ENCODE peak calls at places on chromosome 5, in five cellular contexts. H is brain microvascular endothelial cell, Q is adipocyte, B is upper lobe of right lung, G is astrocyte. P is an unnamed sample. For H3K27me3, the result is how much of the 10 kb centered on the place peaks cover.

GRCh38 chr5:55657443-55657842 is 54.7 kb downstream of the SLC38A9 start:
- DNase-seq in H (no peak), Q (no peak), B (no peak), G (no peak), P (no peak)

GRCh38 chr5:10562202-10563131 is 1.4 kb upstream of the ANKRD33B start:
- DNase-seq in H (no peak), Q (no peak), B (no peak), G (no peak), P (no peak)

GRCh38 chr5:154782326-154782725 is 27.1 kb downstream of the LARP1 start:
- DNase-seq in H (no peak), Q (no peak), B (no peak), G (no peak), P (no peak)

GRCh38 chr5:5886812-5887486 is 464.5 kb downstream of the ICE1 start:
- DNase-seq in H (no peak), Q (no peak), B (peak), G (no peak), P (peak)

GRCh38 chr5:30152431-30152830 is 1041.1 kb upstream of the CDH6 start:
- DNase-seq in H (no peak), Q (no peak), B (no peak), G (no peak), P (no peak)

GRCh38 chr5:10077721-10078551 is 171.8 kb downstream of the ATPSCKMT start:
- DNase-seq in H (no peak), Q (peak), B (no peak), G (peak), P (no peak)

GRCh38 chr5:106127341-106127781 is 1543.4 kb downstream of the EFNA5 start:
- DNase-seq in H (no peak), Q (no peak), B (no peak), G (peak), P (no peak)

GRCh38 chr5:90134892-90135291 is 274.7 kb downstream of the CETN3 start:
- DNase-seq in H (peak), Q (peak), B (no peak), G (peak), P (no peak)

GRCh38 chr5:178981381-178981780 is 13.7 kb downstream of the GRM6 start:
- DNase-seq in H (no peak), Q (no peak), B (no peak), G (no peak), P (no peak)

DNA sequence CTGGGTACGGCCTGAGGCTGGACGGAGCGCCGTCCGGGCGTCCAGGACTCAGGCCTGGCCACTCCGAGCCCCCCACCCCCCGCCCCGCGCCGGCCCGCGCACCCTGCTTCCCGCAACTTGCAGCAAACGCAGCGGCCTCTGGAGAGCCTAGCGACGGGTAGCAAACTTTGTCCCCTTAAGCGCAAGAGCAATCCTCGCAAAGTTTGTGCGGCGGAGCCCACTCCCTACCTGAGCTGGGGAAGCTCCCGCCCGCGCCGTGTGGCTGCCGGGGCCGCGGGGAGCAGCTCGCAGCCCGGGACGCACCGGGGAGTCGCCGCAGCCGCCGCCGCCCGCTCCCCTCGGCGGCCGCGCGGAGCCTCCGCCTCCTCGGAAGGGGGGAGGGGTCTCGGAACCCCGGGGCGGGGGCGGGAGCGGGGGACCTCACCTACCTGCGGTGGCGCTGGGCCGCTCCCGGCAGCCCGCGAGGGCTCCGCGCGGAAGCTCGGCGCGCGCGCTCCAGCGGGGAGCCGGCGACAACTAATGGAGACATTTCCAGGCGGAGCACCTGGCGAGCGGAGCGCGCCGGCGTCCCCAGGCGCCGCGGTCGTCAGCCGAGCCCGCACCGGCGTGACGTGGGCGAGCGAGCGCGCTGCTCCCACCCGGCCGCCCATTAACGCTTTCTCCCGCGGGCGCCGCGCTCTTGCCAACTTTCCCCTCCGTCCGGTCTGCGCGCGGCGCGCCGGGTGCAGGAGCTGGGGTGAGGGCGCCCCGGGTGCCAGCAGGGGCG is 4.1 kb upstream of the IRX4 start:
- DNase-seq in H (no peak), Q (no peak), B (no peak), G (no peak), P (no peak)
- H3K27me3 ChIP-seq in H (half or more), Q (under half), B (half or more), G (under half), P (under half)

DNA sequence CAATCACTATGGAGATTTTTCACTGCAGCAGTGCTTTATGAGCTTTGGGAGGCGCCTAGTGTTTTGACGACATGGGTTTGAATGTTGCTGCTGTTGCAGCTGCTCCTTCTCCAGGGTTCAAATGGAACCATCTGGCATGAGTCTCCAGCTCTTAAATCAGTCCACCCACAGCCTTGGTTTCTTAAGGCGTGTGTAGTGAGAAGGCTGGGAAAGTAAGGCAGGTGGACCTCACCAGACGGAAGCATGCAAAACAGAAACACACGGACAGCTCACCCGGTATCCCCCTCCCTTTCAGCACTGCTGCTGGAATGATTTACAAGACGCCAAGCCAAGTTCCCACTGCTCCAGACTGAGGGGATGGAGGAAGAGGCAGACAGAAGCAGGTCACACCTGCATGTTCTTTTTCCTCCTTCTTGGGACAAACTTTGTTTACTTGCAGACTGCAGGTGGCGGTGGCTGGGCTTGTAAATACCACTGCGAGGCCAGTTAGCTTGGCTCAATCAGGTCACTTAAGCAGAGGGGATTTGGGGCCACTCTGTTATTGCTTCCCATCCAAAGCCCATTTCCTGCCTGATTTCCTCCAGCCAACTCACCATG is 47.4 kb downstream of the ADAM19 start:
- DNase-seq in H (no peak), Q (no peak), B (no peak), G (peak), P (no peak)
- H3K4me3 ChIP-seq in H (no peak), Q (no peak), B (no peak), G (no peak), P (no peak)

GRCh38 chr5:170502692-170503091 is 1.1 kb upstream of the KCNIP1 start:
- DNase-seq in H (no peak), Q (no peak), B (no peak), G (no peak), P (no peak)
- H3K27me3 ChIP-seq in H (under half), Q (half or more), B (under half), G (under half), P (under half)

GRCh38 chr5:142322403-142322746 is 2.4 kb downstream of the SPRY4 start:
- DNase-seq in H (no peak), Q (no peak), B (no peak), G (no peak), P (no peak)
- H3K4me3 ChIP-seq in H (peak), Q (peak), B (peak), G (peak), P (no peak)

GRCh38 chr5:88656196-88656935 is 226.6 kb downstream of the MEF2C start:
- DNase-seq in H (no peak), Q (no peak), B (no peak), G (peak), P (no peak)

GRCh38 chr5:88659529-88660325 is 223.3 kb downstream of the MEF2C start:
- DNase-seq in H (no peak), Q (no peak), B (no peak), G (peak), P (no peak)

GRCh38 chr5:88660326-88660946 is 222.5 kb downstream of the MEF2C start:
- DNase-seq in H (no peak), Q (no peak), B (no peak), G (peak), P (no peak)

GRCh38 chr5:88657166-88657565 is 225.8 kb downstream of the MEF2C start:
- DNase-seq in H (no peak), Q (no peak), B (no peak), G (peak), P (no peak)

GRCh38 chr5:88658005-88658404 is 225.0 kb downstream of the MEF2C start:
- DNase-seq in H (no peak), Q (no peak), B (no peak), G (no peak), P (no peak)
- H3K27me3 ChIP-seq in H (under half), Q (under half), B (half or more), G (under half), P (under half)

GRCh38 chr5:88880196-88880595 is 2.8 kb downstream of the MEF2C start:
- DNase-seq in H (no peak), Q (no peak), B (no peak), G (no peak), P (no peak)
- H3K4me3 ChIP-seq in H (peak), Q (no peak), B (peak), G (no peak), P (no peak)

P was measured in CD4-positive, CD25-positive, alpha-beta regulatory T cell.